ENCODE peak calls at places on chromosome 21, in nine cellular contexts. One of them, this sample, is unnamed.

GRCh38 chr21:17673261-17674020 is 60.7 kb upstream of the BTG3 start:
- DNase-seq in putamen: no peak
- DNase-seq in NCI-H345: no peak
- DNase-seq in T-helper 1 cell: no peak
- DNase-seq in cardiac muscle cell: peak; percentile 13
- DNase-seq in IMR-90: no peak
- DNase-seq in stimulated activated CD8-positive, alpha-beta memory T cell treated with anti-CD3 and anti-CD28 coated beads, Interleukin-4, amount 100 ng/mL, for 1 hour: no peak
- DNase-seq in GM04504: peak; percentile 7
- DNase-seq in activated naive CD8-positive, alpha-beta T cell treated with anti-CD3 and anti-CD28 coated beads, Interleukin-2, amount 10 ng/mL, durations not matched to agents 7 days and 5 days: no peak
- DNase-seq in this sample: no peak

GRCh38 chr21:43731891-43732711 is 13.2 kb downstream of the PDXK start:
- DNase-seq in putamen: peak; percentile 45
- DNase-seq in NCI-H345: no peak
- DNase-seq in T-helper 1 cell: no peak
- DNase-seq in cardiac muscle cell: peak; percentile 78
- DNase-seq in IMR-90: no peak
- DNase-seq in stimulated activated CD8-positive, alpha-beta memory T cell treated with anti-CD3 and anti-CD28 coated beads, Interleukin-4, amount 100 ng/mL, for 1 hour: no peak
- DNase-seq in GM04504: peak; percentile 53
- DNase-seq in activated naive CD8-positive, alpha-beta T cell treated with anti-CD3 and anti-CD28 coated beads, Interleukin-2, amount 10 ng/mL, durations not matched to agents 7 days and 5 days: no peak
- DNase-seq in this sample: no peak

GRCh38 chr21:38817371-38818335 is 11.9 kb downstream of the ETS2 start:
- DNase-seq in putamen: no peak
- DNase-seq in NCI-H345: no peak
- DNase-seq in T-helper 1 cell: no peak
- DNase-seq in cardiac muscle cell: peak; percentile 59
- DNase-seq in IMR-90: peak; percentile 79
- DNase-seq in stimulated activated CD8-positive, alpha-beta memory T cell treated with anti-CD3 and anti-CD28 coated beads, Interleukin-4, amount 100 ng/mL, for 1 hour: no peak
- DNase-seq in GM04504: peak; percentile 50
- DNase-seq in activated naive CD8-positive, alpha-beta T cell treated with anti-CD3 and anti-CD28 coated beads, Interleukin-2, amount 10 ng/mL, durations not matched to agents 7 days and 5 days: no peak
- DNase-seq in this sample: no peak

GRCh38 chr21:34642211-34643075 is 26.4 kb upstream of the CLIC6 start:
- DNase-seq in putamen: no peak
- DNase-seq in NCI-H345: no peak
- DNase-seq in T-helper 1 cell: no peak
- DNase-seq in cardiac muscle cell: peak; percentile 54
- DNase-seq in IMR-90: peak; percentile 18
- DNase-seq in stimulated activated CD8-positive, alpha-beta memory T cell treated with anti-CD3 and anti-CD28 coated beads, Interleukin-4, amount 100 ng/mL, for 1 hour: no peak
- DNase-seq in GM04504: peak; percentile 7
- DNase-seq in activated naive CD8-positive, alpha-beta T cell treated with anti-CD3 and anti-CD28 coated beads, Interleukin-2, amount 10 ng/mL, durations not matched to agents 7 days and 5 days: no peak
- DNase-seq in this sample: no peak

GRCh38 chr21:34722684-34723300 is 54.0 kb downstream of the CLIC6 start:
- DNase-seq in putamen: no peak
- DNase-seq in NCI-H345: peak; percentile 11
- DNase-seq in T-helper 1 cell: no peak
- DNase-seq in cardiac muscle cell: no peak
- DNase-seq in IMR-90: no peak
- DNase-seq in stimulated activated CD8-positive, alpha-beta memory T cell treated with anti-CD3 and anti-CD28 coated beads, Interleukin-4, amount 100 ng/mL, for 1 hour: no peak
- DNase-seq in GM04504: no peak
- DNase-seq in activated naive CD8-positive, alpha-beta T cell treated with anti-CD3 and anti-CD28 coated beads, Interleukin-2, amount 10 ng/mL, durations not matched to agents 7 days and 5 days: no peak
- DNase-seq in this sample: no peak

GRCh38 chr21:40765771-40766170 is 81.2 kb downstream of the DSCAM start:
- DNase-seq in putamen: no peak
- DNase-seq in NCI-H345: no peak
- DNase-seq in T-helper 1 cell: no peak
- DNase-seq in cardiac muscle cell: no peak
- DNase-seq in IMR-90: no peak
- DNase-seq in stimulated activated CD8-positive, alpha-beta memory T cell treated with anti-CD3 and anti-CD28 coated beads, Interleukin-4, amount 100 ng/mL, for 1 hour: no peak
- DNase-seq in GM04504: no peak
- DNase-seq in activated naive CD8-positive, alpha-beta T cell treated with anti-CD3 and anti-CD28 coated beads, Interleukin-2, amount 10 ng/mL, durations not matched to agents 7 days and 5 days: no peak
- DNase-seq in this sample: no peak

GRCh38 chr21:29939859-29940245 is at the start of gene GRIK1:
- DNase-seq in putamen: no peak
- DNase-seq in NCI-H345: no peak
- DNase-seq in T-helper 1 cell: no peak
- DNase-seq in cardiac muscle cell: no peak
- DNase-seq in IMR-90: no peak
- DNase-seq in stimulated activated CD8-positive, alpha-beta memory T cell treated with anti-CD3 and anti-CD28 coated beads, Interleukin-4, amount 100 ng/mL, for 1 hour: no peak
- DNase-seq in GM04504: no peak
- DNase-seq in activated naive CD8-positive, alpha-beta T cell treated with anti-CD3 and anti-CD28 coated beads, Interleukin-2, amount 10 ng/mL, durations not matched to agents 7 days and 5 days: no peak
- DNase-seq in this sample: no peak

GRCh38 chr21:31158789-31159581 is 120.7 kb upstream of the KRTAP19-8 start:
- DNase-seq in putamen: peak; percentile 40
- DNase-seq in NCI-H345: no peak
- DNase-seq in T-helper 1 cell: peak; percentile 58
- DNase-seq in cardiac muscle cell: peak; percentile 75
- DNase-seq in IMR-90: peak; percentile 26
- DNase-seq in stimulated activated CD8-positive, alpha-beta memory T cell treated with anti-CD3 and anti-CD28 coated beads, Interleukin-4, amount 100 ng/mL, for 1 hour: no peak
- DNase-seq in GM04504: no peak
- DNase-seq in activated naive CD8-positive, alpha-beta T cell treated with anti-CD3 and anti-CD28 coated beads, Interleukin-2, amount 10 ng/mL, durations not matched to agents 7 days and 5 days: no peak
- DNase-seq in this sample: no peak

GRCh38 chr21:29647353-29647781 is 292.4 kb downstream of the GRIK1 start:
- DNase-seq in putamen: no peak
- DNase-seq in NCI-H345: no peak
- DNase-seq in T-helper 1 cell: no peak
- DNase-seq in cardiac muscle cell: peak; percentile 85
- DNase-seq in IMR-90: peak; percentile 97
- DNase-seq in stimulated activated CD8-positive, alpha-beta memory T cell treated with anti-CD3 and anti-CD28 coated beads, Interleukin-4, amount 100 ng/mL, for 1 hour: no peak
- DNase-seq in GM04504: no peak
- DNase-seq in activated naive CD8-positive, alpha-beta T cell treated with anti-CD3 and anti-CD28 coated beads, Interleukin-2, amount 10 ng/mL, durations not matched to agents 7 days and 5 days: no peak
- DNase-seq in this sample: no peak

GRCh38 chr21:20459838-20460237 is 538.4 kb upstream of the NCAM2 start:
- DNase-seq in putamen: no peak
- DNase-seq in NCI-H345: no peak
- DNase-seq in T-helper 1 cell: no peak
- DNase-seq in cardiac muscle cell: no peak
- DNase-seq in IMR-90: no peak
- DNase-seq in stimulated activated CD8-positive, alpha-beta memory T cell treated with anti-CD3 and anti-CD28 coated beads, Interleukin-4, amount 100 ng/mL, for 1 hour: no peak
- DNase-seq in GM04504: no peak
- DNase-seq in activated naive CD8-positive, alpha-beta T cell treated with anti-CD3 and anti-CD28 coated beads, Interleukin-2, amount 10 ng/mL, durations not matched to agents 7 days and 5 days: no peak
- DNase-seq in this sample: no peak

GRCh38 chr21:25977068-25977611 is 193.4 kb downstream of the APP start:
- DNase-seq in putamen: no peak
- DNase-seq in NCI-H345: no peak
- DNase-seq in T-helper 1 cell: no peak
- DNase-seq in cardiac muscle cell: no peak
- DNase-seq in IMR-90: no peak
- DNase-seq in stimulated activated CD8-positive, alpha-beta memory T cell treated with anti-CD3 and anti-CD28 coated beads, Interleukin-4, amount 100 ng/mL, for 1 hour: no peak
- DNase-seq in GM04504: no peak
- DNase-seq in activated naive CD8-positive, alpha-beta T cell treated with anti-CD3 and anti-CD28 coated beads, Interleukin-2, amount 10 ng/mL, durations not matched to agents 7 days and 5 days: no peak
- DNase-seq in this sample: no peak